ENCODE peak calls at places on chromosomes 16 and 17, in five cellular contexts. One of them, this sample, is unnamed.

GRCh38 chr16:13081825-13082224 is 180.4 kb downstream of the SHISA9 start:
- DNase-seq in thoracic aorta: no peak
- DNase-seq in esophagus squamous epithelium: no peak
- DNase-seq in CD8-positive, alpha-beta memory T cell: no peak
- DNase-seq in GM23248: no peak
- DNase-seq in this sample: no peak

GRCh38 chr16:2473999-2474876 is 689 bp upstream of the TBC1D24 start:
- DNase-seq in thoracic aorta: no peak
- DNase-seq in esophagus squamous epithelium: no peak
- DNase-seq in CD8-positive, alpha-beta memory T cell: peak; percentile 74
- DNase-seq in GM23248: peak; percentile 79
- DNase-seq in this sample: peak; percentile 81

GRCh38 chr16:27238591-27238990 is 30.0 kb downstream of the NSMCE1 start:
- DNase-seq in thoracic aorta: no peak
- DNase-seq in esophagus squamous epithelium: no peak
- DNase-seq in CD8-positive, alpha-beta memory T cell: no peak
- DNase-seq in GM23248: no peak
- DNase-seq in this sample: peak; percentile 31

GRCh38 chr16:77905356-77905920 is 116.9 kb upstream of the CLEC3A start:
- DNase-seq in thoracic aorta: no peak
- DNase-seq in esophagus squamous epithelium: no peak
- DNase-seq in CD8-positive, alpha-beta memory T cell: no peak
- DNase-seq in GM23248: no peak
- DNase-seq in this sample: no peak

GRCh38 chr16:819336-819735 is 18.8 kb upstream of the GNG13 start:
- DNase-seq in thoracic aorta: no peak
- DNase-seq in esophagus squamous epithelium: no peak
- DNase-seq in CD8-positive, alpha-beta memory T cell: no peak
- DNase-seq in GM23248: no peak
- DNase-seq in this sample: no peak

GRCh38 chr17:80063815-80064585 is 27.6 kb downstream of the CCDC40 start:
- DNase-seq in thoracic aorta: peak; percentile 20
- DNase-seq in esophagus squamous epithelium: no peak
- DNase-seq in CD8-positive, alpha-beta memory T cell: no peak
- DNase-seq in GM23248: peak; percentile 83
- DNase-seq in this sample: peak; percentile 79

GRCh38 chr16:59046335-59046734 is 312.2 kb upstream of the GOT2 start:
- DNase-seq in thoracic aorta: no peak
- DNase-seq in esophagus squamous epithelium: no peak
- DNase-seq in CD8-positive, alpha-beta memory T cell: no peak
- DNase-seq in GM23248: no peak
- DNase-seq in this sample: no peak

GRCh38 chr17:40854175-40854814 is 12.7 kb downstream of the KRT12 start:
- DNase-seq in thoracic aorta: no peak
- DNase-seq in esophagus squamous epithelium: no peak
- DNase-seq in CD8-positive, alpha-beta memory T cell: no peak
- DNase-seq in GM23248: peak; percentile 94
- DNase-seq in this sample: no peak

GRCh38 chr17:8125196-8125946 is 1.5 kb upstream of the HES7 start:
- DNase-seq in thoracic aorta: peak; percentile 50
- DNase-seq in esophagus squamous epithelium: no peak
- DNase-seq in CD8-positive, alpha-beta memory T cell: peak; percentile 89
- DNase-seq in GM23248: peak; percentile 66
- DNase-seq in this sample: peak; percentile 82

GRCh38 chr16:10765772-10766171 is 22.1 kb downstream of the NUBP1 start:
- DNase-seq in thoracic aorta: no peak
- DNase-seq in esophagus squamous epithelium: no peak
- DNase-seq in CD8-positive, alpha-beta memory T cell: peak; percentile 59
- DNase-seq in GM23248: no peak
- DNase-seq in this sample: no peak

GRCh38 chr17:60741031-60741430 is 63.4 kb downstream of the BCAS3 start:
- DNase-seq in thoracic aorta: no peak
- DNase-seq in esophagus squamous epithelium: no peak
- DNase-seq in CD8-positive, alpha-beta memory T cell: no peak
- DNase-seq in GM23248: no peak
- DNase-seq in this sample: no peak

GRCh38 chr16:68093816-68094613 is 8.8 kb downstream of the NFATC3 start:
- DNase-seq in thoracic aorta: no peak
- DNase-seq in esophagus squamous epithelium: no peak
- DNase-seq in CD8-positive, alpha-beta memory T cell: no peak
- DNase-seq in GM23248: peak; percentile 77
- DNase-seq in this sample: no peak

GRCh38 chr17:17181666-17182600 is 24.2 kb downstream of the PLD6 start:
- DNase-seq in thoracic aorta: no peak
- DNase-seq in esophagus squamous epithelium: no peak
- DNase-seq in CD8-positive, alpha-beta memory T cell: no peak
- DNase-seq in GM23248: no peak
- DNase-seq in this sample: no peak

GRCh38 chr16:8936421-8936820 is 27.3 kb downstream of the USP7 start:
- DNase-seq in thoracic aorta: no peak
- DNase-seq in esophagus squamous epithelium: no peak
- DNase-seq in CD8-positive, alpha-beta memory T cell: peak; percentile 82
- DNase-seq in GM23248: peak; percentile 75
- DNase-seq in this sample: no peak

GRCh38 chr17:11273596-11273995 is 32.6 kb downstream of the SHISA6 start:
- DNase-seq in thoracic aorta: no peak
- DNase-seq in esophagus squamous epithelium: no peak
- DNase-seq in CD8-positive, alpha-beta memory T cell: no peak
- DNase-seq in GM23248: no peak
- DNase-seq in this sample: no peak

GRCh38 chr16:17302213-17302612 is 168.5 kb downstream of the XYLT1 start:
- DNase-seq in thoracic aorta: no peak
- DNase-seq in esophagus squamous epithelium: no peak
- DNase-seq in CD8-positive, alpha-beta memory T cell: no peak
- DNase-seq in GM23248: no peak
- DNase-seq in this sample: no peak

GRCh38 chr16:2702871-2703745 is 16.9 kb downstream of the PRSS27 start:
- DNase-seq in thoracic aorta: no peak
- DNase-seq in esophagus squamous epithelium: no peak
- DNase-seq in CD8-positive, alpha-beta memory T cell: no peak
- DNase-seq in GM23248: no peak
- DNase-seq in this sample: no peak

GRCh38 chr17:29977836-29978235 is 36.4 kb downstream of the EFCAB5 start:
- DNase-seq in thoracic aorta: no peak
- DNase-seq in esophagus squamous epithelium: no peak
- DNase-seq in CD8-positive, alpha-beta memory T cell: no peak
- DNase-seq in GM23248: peak; percentile 90
- DNase-seq in this sample: no peak

GRCh38 chr16:79605999-79606398 is 5.5 kb upstream of the MAF start:
- DNase-seq in thoracic aorta: no peak
- DNase-seq in esophagus squamous epithelium: no peak
- DNase-seq in CD8-positive, alpha-beta memory T cell: no peak
- DNase-seq in GM23248: peak; percentile 56
- DNase-seq in this sample: no peak

GRCh38 chr17:81378941-81379511 is 16.2 kb upstream of the BAHCC1 start:
- DNase-seq in thoracic aorta: no peak
- DNase-seq in esophagus squamous epithelium: no peak
- DNase-seq in CD8-positive, alpha-beta memory T cell: no peak
- DNase-seq in GM23248: no peak
- DNase-seq in this sample: no peak
- H3K27ac ChIP-seq in thoracic aorta: no peak overlapping the region
- H3K27ac ChIP-seq in esophagus squamous epithelium: peak overlapping the region; percentile 55
- H3K27ac ChIP-seq in CD8-positive, alpha-beta memory T cell: no peak overlapping the region
- H3K27ac ChIP-seq in GM23248: no peak overlapping the region
- H3K27ac ChIP-seq in this sample: no peak overlapping the region

DNA sequence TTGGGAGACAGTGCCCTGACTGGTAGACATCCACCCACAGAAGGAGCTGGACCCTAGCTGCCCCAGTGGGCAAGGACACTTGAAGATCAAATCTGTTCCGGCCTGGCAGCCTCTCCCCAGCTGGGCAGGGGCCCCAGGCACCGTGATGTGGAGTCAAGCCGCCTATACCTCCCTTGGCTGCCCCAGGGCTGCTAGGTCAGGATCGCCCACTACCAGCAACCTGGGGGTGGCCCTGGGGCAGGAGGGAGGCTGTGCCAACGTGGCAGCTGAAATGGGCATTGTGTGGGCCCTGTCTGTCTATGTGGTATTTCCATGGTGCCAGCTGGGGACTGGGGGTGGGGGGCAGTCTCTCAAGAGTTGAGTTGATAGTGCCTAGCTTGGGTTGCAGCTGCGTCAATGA is 941 bp downstream of the PDK2 start:
- DNase-seq in thoracic aorta: no peak
- DNase-seq in esophagus squamous epithelium: no peak
- DNase-seq in CD8-positive, alpha-beta memory T cell: no peak
- DNase-seq in GM23248: peak; percentile 23
- DNase-seq in this sample: no peak
- H3K4me3 ChIP-seq in thoracic aorta: peak overlapping the region; percentile 89
- H3K4me3 ChIP-seq in esophagus squamous epithelium: peak overlapping the region; percentile 92
- H3K4me3 ChIP-seq in CD8-positive, alpha-beta memory T cell: peak overlapping the region; percentile 100
- H3K4me3 ChIP-seq in GM23248: peak overlapping the region; percentile 86
- H3K4me3 ChIP-seq in this sample: peak overlapping the region; percentile 95

GRCh38 chr17:6239237-6239798 is 169.1 kb downstream of the WSCD1 start:
- DNase-seq in thoracic aorta: no peak
- DNase-seq in esophagus squamous epithelium: no peak
- DNase-seq in CD8-positive, alpha-beta memory T cell: no peak
- DNase-seq in GM23248: no peak
- DNase-seq in this sample: no peak
- H3K27ac ChIP-seq in thoracic aorta: no peak overlapping the region
- H3K27ac ChIP-seq in esophagus squamous epithelium: no peak overlapping the region
- H3K27ac ChIP-seq in CD8-positive, alpha-beta memory T cell: no peak overlapping the region
- H3K27ac ChIP-seq in GM23248: no peak overlapping the region
- H3K27ac ChIP-seq in this sample: no peak overlapping the region

GRCh38 chr17:42853968-42854790 is 3.2 kb downstream of the AOC3 start:
- DNase-seq in thoracic aorta: no peak
- DNase-seq in esophagus squamous epithelium: no peak
- DNase-seq in CD8-positive, alpha-beta memory T cell: no peak
- DNase-seq in GM23248: no peak
- DNase-seq in this sample: peak; percentile 52
- H3K4me3 ChIP-seq in thoracic aorta: peak overlapping the region; percentile 77
- H3K4me3 ChIP-seq in esophagus squamous epithelium: peak overlapping the region; percentile 67
- H3K4me3 ChIP-seq in CD8-positive, alpha-beta memory T cell: no peak overlapping the region
- H3K4me3 ChIP-seq in GM23248: no peak overlapping the region
- H3K4me3 ChIP-seq in this sample: peak overlapping the region; percentile 53

DNA sequence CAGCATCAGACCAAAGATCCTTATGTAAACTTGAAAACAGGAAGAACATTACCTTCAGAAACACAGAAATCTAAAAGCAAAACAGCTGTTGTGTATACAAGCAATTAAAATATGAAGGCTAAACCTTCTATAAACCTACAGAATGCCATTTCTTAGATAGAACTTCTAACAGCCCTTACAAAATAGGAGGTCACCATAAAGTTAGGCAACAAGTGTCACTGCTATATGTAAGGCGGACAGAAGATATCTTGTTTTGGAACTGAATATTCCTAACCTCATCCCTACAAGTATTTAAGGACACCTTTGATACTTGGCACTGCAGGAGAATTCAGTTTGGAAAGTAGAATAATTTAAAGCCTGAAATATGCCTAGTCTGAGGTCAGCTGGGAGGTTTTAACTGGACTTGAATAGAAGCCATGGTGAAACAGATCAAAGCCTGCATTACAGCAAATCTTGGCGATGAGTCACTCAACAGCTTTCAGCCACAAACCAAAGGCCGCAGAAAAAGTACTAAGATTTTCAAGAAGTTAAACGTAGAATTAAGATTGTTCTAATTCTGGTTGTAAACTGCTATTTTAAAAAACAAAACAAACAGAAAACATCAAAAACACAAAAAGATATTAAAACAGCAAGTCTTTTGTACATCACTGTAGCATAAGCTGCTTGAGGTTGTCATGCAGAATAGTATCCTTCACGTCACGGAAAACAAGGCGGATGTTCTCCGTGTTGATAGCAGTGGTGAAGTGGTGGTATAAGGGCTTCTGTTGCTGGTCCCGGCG is 42.7 kb downstream of the GNA13 start:
- DNase-seq in thoracic aorta: no peak
- DNase-seq in esophagus squamous epithelium: no peak
- DNase-seq in CD8-positive, alpha-beta memory T cell: peak; percentile 63
- DNase-seq in GM23248: peak; percentile 94
- DNase-seq in this sample: no peak
- H3K27ac ChIP-seq in thoracic aorta: no peak overlapping the region
- H3K27ac ChIP-seq in esophagus squamous epithelium: peak overlapping the region; percentile 38
- H3K27ac ChIP-seq in CD8-positive, alpha-beta memory T cell: no peak overlapping the region
- H3K27ac ChIP-seq in GM23248: no peak overlapping the region
- H3K27ac ChIP-seq in this sample: peak overlapping the region; percentile 6

GRCh38 chr17:43918026-43918389 is 10.7 kb upstream of the MPP2 start:
- DNase-seq in thoracic aorta: no peak
- DNase-seq in esophagus squamous epithelium: no peak
- DNase-seq in CD8-positive, alpha-beta memory T cell: no peak
- DNase-seq in GM23248: no peak
- DNase-seq in this sample: no peak
- H3K4me3 ChIP-seq in thoracic aorta: peak overlapping the region; percentile 77
- H3K4me3 ChIP-seq in esophagus squamous epithelium: peak overlapping the region; percentile 46
- H3K4me3 ChIP-seq in CD8-positive, alpha-beta memory T cell: peak overlapping the region; percentile 72
- H3K4me3 ChIP-seq in GM23248: no peak overlapping the region
- H3K4me3 ChIP-seq in this sample: no peak overlapping the region

This sample was measured in upper lobe of right lung.